ENCODE peak calls at places on chromosomes 13 and 19, in six cellular contexts. R is GM23338, E is BE2C, J is B cell, Z is choroid plexus epithelial cell, N is activated B cell treated with CpG ODN at 0.5 μM for 24 hours. M is an unnamed sample.

GRCh38 chr13:80814541-80814940 is 473.6 kb upstream of the SPRY2 start:
- DNase-seq in R (no peak), E (no peak), J (no peak), Z (peak), N (no peak), M (no peak)

GRCh38 chr19:28426902-28427232 is 786.1 kb downstream of the UQCRFS1 start:
- DNase-seq in R (no peak), E (no peak), J (no peak), Z (peak), N (no peak), M (no peak)

GRCh38 chr13:50800091-50800739 is 43.3 kb downstream of the DLEU7 start:
- DNase-seq in R (no peak), E (no peak), J (peak), Z (no peak), N (no peak), M (no peak)

GRCh38 chr13:68304287-68304893 is 1074.3 kb upstream of the PCDH9 start:
- DNase-seq in R (peak), E (peak), J (no peak), Z (peak), N (no peak), M (no peak)

GRCh38 chr19:29596885-29597525 is 9.1 kb upstream of the POP4 start:
- DNase-seq in R (peak), E (no peak), J (no peak), Z (peak), N (no peak), M (no peak)

GRCh38 chr13:21458457-21458815 is 667 bp downstream of the ZDHHC20 start:
- DNase-seq in R (peak), E (peak), J (peak), Z (peak), N (peak), M (peak)

GRCh38 chr19:1470864-1471513 is 8.0 kb downstream of the C19orf25 start:
- DNase-seq in R (peak), E (no peak), J (peak), Z (no peak), N (no peak), M (no peak)

GRCh38 chr19:45171211-45171623 is 6.8 kb downstream of the TRAPPC6A start:
- DNase-seq in R (no peak), E (no peak), J (no peak), Z (no peak), N (no peak), M (no peak)

GRCh38 chr13:45162821-45163220 is 38.0 kb downstream of the KCTD4 start:
- DNase-seq in R (no peak), E (no peak), J (no peak), Z (peak), N (no peak), M (no peak)

GRCh38 chr13:74067818-74068217 is 66.4 kb downstream of the KLF12 start:
- DNase-seq in R (no peak), E (no peak), J (no peak), Z (peak), N (no peak), M (no peak)

GRCh38 chr19:58350001-58350801 is 3.1 kb downstream of the A1BG start:
- DNase-seq in R (peak), E (no peak), J (no peak), Z (peak), N (no peak), M (no peak)

GRCh38 chr13:112943309-112944125 is 25.5 kb upstream of the MCF2L start:
- DNase-seq in R (peak), E (peak), J (peak), Z (peak), N (peak), M (peak)

GRCh38 chr19:30857388-30857787 is 485.2 kb downstream of the ZNF536 start:
- DNase-seq in R (peak), E (no peak), J (no peak), Z (no peak), N (no peak), M (no peak)

GRCh38 chr13:89514534-89515312 is 1832.8 kb upstream of the MIR17HG start:
- DNase-seq in R (peak), E (no peak), J (no peak), Z (peak), N (no peak), M (no peak)

GRCh38 chr13:114147803-114148520 is 15.5 kb upstream of the RASA3 start:
- DNase-seq in R (no peak), E (no peak), J (peak), Z (no peak), N (no peak), M (no peak)

GRCh38 chr19:33280351-33280921 is 21.9 kb downstream of the CEBPA start:
- DNase-seq in R (no peak), E (no peak), J (no peak), Z (no peak), N (no peak), M (no peak)

GRCh38 chr13:20475927-20476691 is 49.5 kb downstream of the CRYL1 start:
- DNase-seq in R (peak), E (no peak), J (peak), Z (peak), N (no peak), M (no peak)

GRCh38 chr13:59318320-59318930 is 845.3 kb downstream of the DIAPH3 start:
- DNase-seq in R (peak), E (peak), J (no peak), Z (peak), N (no peak), M (peak)

GRCh38 chr13:75633285-75633684 is 2.8 kb upstream of the LMO7 start:
- DNase-seq in R (no peak), E (no peak), J (no peak), Z (peak), N (no peak), M (no peak)

GRCh38 chr19:56119585-56119978 is 1.5 kb downstream of the ZNF787 start:
- DNase-seq in R (no peak), E (peak), J (no peak), Z (peak), N (no peak), M (no peak)

GRCh38 chr19:8638078-8638619 is 7.7 kb downstream of the NFILZ start:
- DNase-seq in R (no peak), E (no peak), J (no peak), Z (peak), N (no peak), M (no peak)

GRCh38 chr19:53892301-53892980 is 10.4 kb downstream of the PRKCG start:
- DNase-seq in R (peak), E (no peak), J (no peak), Z (no peak), N (no peak), M (no peak)

GRCh38 chr19:11288349-11288748 is 7.6 kb upstream of the TSPAN16 start:
- DNase-seq in R (peak), E (no peak), J (no peak), Z (peak), N (no peak), M (no peak)
- TF ChIP-seq CTCF in R (peak), E (peak), J (peak), Z (peak), N (no peak), M (peak)

DNA sequence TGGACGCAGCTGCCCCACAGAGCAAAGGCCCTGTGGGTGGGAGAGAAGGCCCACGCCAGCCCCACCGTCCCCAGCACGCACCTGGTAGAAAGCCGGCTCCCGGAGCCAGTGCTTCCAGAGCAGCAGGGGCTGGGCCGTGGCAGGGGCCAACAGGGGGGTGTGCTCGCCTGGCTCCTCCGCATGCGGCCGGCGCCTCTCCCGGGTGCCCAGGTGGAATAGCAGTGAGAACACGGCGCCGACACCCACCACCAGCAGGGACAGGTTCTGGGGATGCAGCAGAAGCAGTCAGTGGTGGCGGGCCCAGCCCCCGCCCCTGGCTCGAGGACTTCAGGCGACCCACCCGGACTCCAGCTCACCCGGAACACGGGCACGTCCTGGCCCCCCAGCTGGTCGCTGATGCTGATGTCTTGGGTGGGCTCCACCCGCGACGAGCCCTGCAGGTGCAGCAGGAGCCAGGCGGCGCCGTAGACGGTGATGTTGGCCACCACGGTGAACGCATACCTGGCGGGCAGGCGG is 8.9 kb downstream of the TEKTIP1 start:
- DNase-seq in R (no peak), E (no peak), J (peak), Z (no peak), N (no peak), M (no peak)
- TF ChIP-seq CTCF in R (no peak), E (no peak), J (peak), Z (no peak), N (no peak), M (no peak)

DNA sequence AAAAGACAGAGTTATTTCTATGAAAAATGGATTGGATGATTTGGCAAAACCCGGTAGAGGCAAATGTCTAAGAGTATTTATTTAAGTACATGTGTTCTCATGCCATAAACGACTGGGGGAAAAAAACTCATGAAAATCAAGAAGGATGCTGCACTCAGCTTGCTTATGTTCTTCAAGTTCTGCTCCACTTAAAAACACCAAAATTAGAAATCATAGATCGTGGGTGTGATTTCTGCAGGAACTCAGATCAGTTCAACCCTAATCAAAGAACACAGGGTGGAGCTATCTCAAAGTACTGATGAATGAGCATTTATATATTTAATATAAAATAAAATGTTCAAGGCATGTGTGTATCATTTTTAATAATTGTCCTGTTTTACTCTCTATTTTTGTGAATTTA is 103.8 kb downstream of the FGF14 start:
- DNase-seq in R (no peak), E (no peak), J (no peak), Z (no peak), N (no peak), M (no peak)
- TF ChIP-seq CTCF in R (no peak), E (no peak), J (no peak), Z (no peak), N (no peak), M (no peak)

DNA sequence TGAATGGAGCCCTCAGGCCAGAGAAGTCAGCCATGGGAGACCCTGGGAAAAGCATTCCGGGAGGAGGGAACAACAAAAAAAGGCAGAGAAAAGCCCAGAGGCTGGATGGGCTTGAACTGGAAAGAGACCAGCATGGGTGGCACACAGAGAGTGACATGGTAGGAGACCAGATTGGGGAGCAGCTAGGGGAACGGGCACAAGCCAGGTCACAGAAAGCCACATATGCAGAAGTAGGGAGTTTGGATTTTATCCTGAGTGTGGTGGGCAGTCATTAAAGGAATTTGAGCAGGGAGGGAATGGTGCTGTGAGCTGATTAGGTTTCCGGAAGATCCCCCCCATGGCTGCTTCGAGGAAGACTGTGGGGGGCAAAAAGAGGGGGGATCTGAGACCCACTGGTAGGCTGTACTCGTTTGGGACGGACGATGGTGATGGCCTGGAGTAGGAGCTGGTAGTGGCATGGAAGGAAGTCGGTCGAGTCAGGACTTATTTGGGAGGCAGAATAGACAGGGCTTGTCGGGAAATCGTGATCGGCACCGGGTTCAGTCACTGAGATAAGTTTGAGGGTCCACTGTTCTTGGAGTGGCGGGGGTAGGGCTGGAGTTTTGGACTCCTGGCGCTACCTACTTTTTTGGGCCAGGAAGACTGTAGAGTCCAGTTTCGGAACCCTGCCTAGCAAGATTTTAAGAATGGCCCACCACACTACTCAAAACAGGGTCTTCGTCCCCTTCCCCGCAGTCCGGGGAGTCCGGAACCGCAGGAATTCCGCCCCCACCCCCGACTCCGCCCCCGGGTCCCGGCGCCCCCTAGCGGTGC is 949 bp downstream of the SERTAD1 start:
- DNase-seq in R (peak), E (no peak), J (no peak), Z (peak), N (no peak), M (no peak)
- TF ChIP-seq CTCF in R (no peak), E (no peak), J (no peak), Z (no peak), N (no peak), M (no peak)

GRCh38 chr19:23440791-23441190 is 45.5 kb upstream of the ZNF91 start:
- DNase-seq in R (peak), E (peak), J (no peak), Z (no peak), N (no peak), M (no peak)
- TF ChIP-seq CTCF in R (peak), E (peak), J (peak), Z (peak), N (no peak), M (peak)

DNA sequence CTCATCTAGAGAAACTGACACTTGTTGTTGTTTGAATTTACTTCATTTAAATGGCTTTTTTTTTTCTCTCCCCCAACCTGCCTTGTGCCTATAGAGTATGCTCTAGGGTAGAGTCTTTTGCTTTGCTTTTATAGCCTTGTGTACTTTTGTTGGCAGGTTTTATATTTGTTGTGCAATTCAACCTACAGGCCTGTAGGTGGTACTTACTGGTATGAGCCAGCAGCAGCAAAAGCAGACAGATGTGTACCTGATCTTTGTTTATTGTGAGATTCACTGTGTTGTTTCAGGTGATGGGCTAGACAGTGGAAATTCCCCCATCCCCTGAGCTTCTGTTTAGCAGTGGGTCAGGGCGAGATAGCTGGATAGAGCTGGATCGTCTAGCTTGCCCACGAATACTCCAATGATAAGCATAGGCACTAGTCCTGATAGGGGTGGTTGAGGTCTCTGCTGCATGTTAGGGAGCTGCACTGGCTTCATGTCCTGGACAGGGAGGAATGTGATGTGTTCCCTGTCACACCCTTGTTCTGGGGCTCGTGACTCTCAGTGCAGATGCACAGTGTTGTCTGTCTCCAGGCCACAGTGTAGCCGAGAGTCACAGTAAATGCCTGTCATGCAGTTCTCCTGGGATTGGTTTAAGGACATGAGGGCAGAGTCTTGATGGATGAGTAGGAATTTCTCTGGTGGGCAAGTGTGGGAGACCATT is 21.3 kb downstream of the DNAJC3 start:
- DNase-seq in R (peak), E (no peak), J (no peak), Z (peak), N (no peak), M (no peak)
- TF ChIP-seq CTCF in R (peak), E (peak), J (no peak), Z (peak), N (no peak), M (peak)

DNA sequence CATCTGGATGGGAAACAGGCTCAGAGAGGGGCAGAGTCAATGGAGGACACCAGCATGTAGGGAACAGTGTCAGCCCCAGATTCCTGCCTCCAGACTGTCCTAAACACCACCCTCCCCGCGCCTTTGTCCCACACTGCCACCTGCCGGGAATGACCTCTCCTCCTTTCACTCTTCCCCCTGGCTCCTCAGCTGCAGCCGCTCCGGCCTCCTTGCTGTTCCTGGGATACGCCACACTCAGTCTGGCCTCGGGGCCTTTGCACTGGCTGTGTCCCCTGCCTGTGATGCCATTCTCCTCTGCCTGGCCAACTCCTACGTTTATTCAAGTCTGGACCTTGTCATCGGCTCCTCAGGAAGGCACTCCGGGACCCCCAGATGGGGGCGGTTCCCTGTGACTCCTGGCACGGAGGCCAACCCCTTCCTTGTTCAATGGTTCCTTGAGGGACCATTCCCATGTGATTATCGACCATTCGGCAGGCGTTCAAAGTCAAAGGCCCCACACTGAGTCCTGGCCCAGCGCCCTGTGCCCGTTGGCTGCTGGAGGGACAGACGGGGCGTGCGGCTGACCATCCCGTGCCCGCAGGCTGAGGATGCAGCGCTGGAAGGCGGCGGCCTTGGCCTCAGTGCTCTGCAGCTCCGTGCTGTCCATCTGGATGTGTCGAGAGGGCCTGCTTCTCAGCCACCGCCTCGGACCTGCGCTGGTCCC is 15.8 kb downstream of the FUT6 start:
- DNase-seq in R (peak), E (peak), J (no peak), Z (no peak), N (no peak), M (peak)
- TF ChIP-seq CTCF in R (peak), E (peak), J (no peak), Z (peak), N (no peak), M (peak)